ENCODE peak calls at places on chromosomes 2 and 18, in eight cellular contexts. M is testis, E is IMR-90, D is sigmoid colon, A is heart left ventricle, B is body of pancreas, H is spleen, P is right lobe of liver. I is an unnamed sample.

GRCh38 chr18:56869189-56869777 is 218.1 kb downstream of the WDR7 start:
- DNase-seq in B (peak; percentile 15), E (peak; percentile 73), P (no peak), D (no peak), M (no peak), A (no peak), H (no peak), I (no peak)

GRCh38 chr2:171146071-171146470 is 14.6 kb downstream of the TLK1 start:
- DNase-seq in E (no peak), P (no peak), M (no peak), B (no peak), H (no peak), D (no peak), A (no peak), I (no peak)

GRCh38 chr2:37005118-37005868 is 39.0 kb upstream of the STRN start:
- DNase-seq in B (no peak), H (no peak), M (no peak), E (peak; percentile 23), A (no peak), P (no peak), D (no peak), I (no peak)

GRCh38 chr18:77198663-77199062 is 51.0 kb upstream of the GALR1 start:
- DNase-seq in E (no peak), B (no peak), D (no peak), P (no peak), H (no peak), A (no peak), M (no peak), I (no peak)

GRCh38 chr2:27370816-27371620 is 602 bp downstream of the SNX17 start:
- DNase-seq in P (peak; percentile 36), D (peak; percentile 77), E (peak; percentile 53), A (no peak), B (no peak), M (peak; percentile 46), H (no peak), I (no peak)

GRCh38 chr18:34120294-34120693 is 104.4 kb downstream of the NOL4 start:
- DNase-seq in D (no peak), P (no peak), A (no peak), E (no peak), H (no peak), M (no peak), B (no peak), I (no peak)

GRCh38 chr2:65442420-65443020 is 10.1 kb upstream of the SPRED2 start:
- DNase-seq in A (no peak), E (no peak), H (no peak), B (no peak), P (no peak), M (no peak), D (no peak), I (no peak)

GRCh38 chr2:2664989-2665833 is 334.1 kb upstream of the MYT1L start:
- DNase-seq in D (peak; percentile 60), M (no peak), P (no peak), E (peak; percentile 86), A (no peak), H (peak; percentile 65), B (no peak), I (no peak)

GRCh38 chr2:236628981-236629605 is 59.5 kb downstream of the ACKR3 start:
- DNase-seq in M (no peak), E (no peak), H (peak; percentile 51), P (no peak), D (peak; percentile 40), A (no peak), B (no peak), I (no peak)

GRCh38 chr18:56235773-56236115 is 402.6 kb downstream of the TXNL1 start:
- DNase-seq in P (no peak), A (no peak), M (no peak), E (no peak), B (no peak), H (no peak), D (no peak), I (no peak)

GRCh38 chr2:232441147-232441651 is 14.8 kb upstream of the ALPI start:
- DNase-seq in H (no peak), B (no peak), D (no peak), E (no peak), P (no peak), M (no peak), A (no peak), I (no peak)

GRCh38 chr2:123546348-123546747 is 478.7 kb upstream of the CNTNAP5 start:
- DNase-seq in E (no peak), D (no peak), M (no peak), H (no peak), P (no peak), A (no peak), B (no peak), I (no peak)
- TF ChIP-seq CTCF in E (no peak), D (no peak), M (no peak), H (no peak), P (no peak), A (no peak), B (no peak), I (no peak)

GRCh38 chr2:130837175-130837810 is 579 bp downstream of the ARHGEF4 start:
- DNase-seq in P (no peak), A (peak; percentile 36), D (no peak), M (no peak), B (peak; percentile 32), E (no peak), H (no peak), I (no peak)
- H3K4me3 ChIP-seq in P (peak overlapping the region; percentile 40), A (peak overlapping the region; percentile 24), D (peak overlapping the region; percentile 35), M (peak overlapping the region; percentile 59), B (peak overlapping the region; percentile 68), E (no peak overlapping the region), H (peak overlapping the region; percentile 64), I (peak overlapping the region; percentile 43)

DNA sequence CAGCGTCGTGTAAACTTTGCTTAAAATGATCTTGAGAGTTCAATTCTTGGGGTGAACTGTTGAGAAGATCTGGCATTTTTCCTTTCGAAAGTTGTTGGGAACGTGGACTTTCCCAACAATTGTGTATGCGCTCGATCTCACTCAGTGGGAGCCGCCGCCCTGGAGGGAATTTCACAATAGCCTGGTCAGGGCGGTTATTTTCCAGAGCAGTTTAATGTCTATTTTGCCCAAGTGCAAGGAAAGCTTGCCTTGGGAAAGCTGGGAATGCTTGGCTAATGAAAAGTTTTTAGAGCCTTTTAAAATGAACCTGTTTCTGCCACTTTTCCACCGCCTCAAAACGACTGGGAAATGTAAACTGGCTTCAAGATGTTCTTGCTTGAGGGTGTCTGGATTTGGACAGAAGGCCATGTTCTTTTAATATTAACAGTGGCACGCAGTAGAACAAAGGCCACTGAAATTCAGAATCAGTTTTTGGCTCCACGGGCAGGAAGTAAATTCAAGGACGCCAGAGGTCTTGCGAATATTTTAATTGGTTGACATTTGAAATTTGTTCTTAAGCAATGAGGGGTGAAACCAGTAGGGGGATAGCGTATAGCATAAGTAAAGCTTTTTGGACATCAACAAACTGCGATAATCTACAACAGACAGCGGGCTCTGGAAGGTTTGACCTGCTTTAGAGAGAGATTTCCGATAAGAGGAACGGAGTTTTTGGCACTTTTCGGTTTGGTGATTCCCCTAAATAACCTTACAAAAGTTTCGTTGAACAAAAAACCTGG is 1.2 kb downstream of the CFLAR start:
- DNase-seq in M (peak; percentile 63), E (peak; percentile 86), A (no peak), P (peak; percentile 61), D (peak; percentile 90), H (no peak), B (peak; percentile 68), I (peak; percentile 95)
- TF ChIP-seq POLR2A in M (no peak), E (no peak), A (peak; percentile 52), P (peak; percentile 68), D (no peak), H (no peak), B (peak; percentile 80), I (no peak)

GRCh38 chr18:49861659-49862058 is 48.3 kb upstream of the ACAA2 start:
- DNase-seq in M (no peak), E (no peak), D (no peak), A (no peak), P (no peak), B (no peak), H (no peak), I (no peak)
- TF ChIP-seq CTCF in M (peak; percentile 40), E (peak; percentile 30), D (no peak), A (peak; percentile 34), P (peak; percentile 48), B (peak; percentile 26), H (peak; percentile 35), I (no peak)

I was measured in esophagus muscularis mucosa.